ENCODE peak calls at places on chromosomes 1 and 21, in nine cellular contexts. J is pons; M is activated gamma-delta T cell treated with Interleukin-2 at 50 U/mL for 16 hours; Z is heart right ventricle; B is hepatic stellate cell; U is NCI-H146; R is activated effector memory CD4-positive, alpha-beta T cell treated with anti-CD3 and anti-CD28 coated beads, Interleukin-2, amount 50 U/mL, for 16 hours; Q is HEK293T; O is anterior cingulate cortex. T is an unnamed sample.

GRCh38 chr1:30461640-30462039 is 261.7 kb downstream of the MATN1 start:
- DNase-seq in J (no peak), M (no peak), Z (no peak), B (no peak), U (no peak), R (no peak), Q (no peak), O (no peak), T (no peak)

GRCh38 chr1:51236548-51237312 is 657 bp downstream of the RNF11 start:
- DNase-seq in J (peak), M (peak), Z (no peak), B (peak), U (peak), R (peak), Q (peak), O (peak), T (peak)

GRCh38 chr1:25527946-25528595 is 15.3 kb upstream of the LDLRAP1 start:
- DNase-seq in J (no peak), M (no peak), Z (no peak), B (no peak), U (no peak), R (no peak), Q (no peak), O (no peak), T (no peak)

GRCh38 chr1:153968400-153968799 is 698 bp downstream of the CREB3L4 start:
- DNase-seq in J (no peak), M (no peak), Z (no peak), B (no peak), U (peak), R (no peak), Q (no peak), O (no peak), T (no peak)

GRCh38 chr1:181676269-181676668 is 193.0 kb downstream of the CACNA1E start:
- DNase-seq in J (peak), M (no peak), Z (no peak), B (no peak), U (peak), R (no peak), Q (peak), O (no peak), T (peak)

GRCh38 chr1:25461783-25462182 is 31.1 kb downstream of the MACO1 start:
- DNase-seq in J (no peak), M (no peak), Z (no peak), B (no peak), U (no peak), R (no peak), Q (no peak), O (no peak), T (no peak)

GRCh38 chr21:32184059-32184458 is 94.8 kb downstream of the MIS18A start:
- DNase-seq in J (no peak), M (no peak), Z (no peak), B (no peak), U (peak), R (no peak), Q (no peak), O (no peak), T (no peak)

GRCh38 chr1:153610334-153611023 is 2.5 kb downstream of the S100A16 start:
- DNase-seq in J (no peak), M (no peak), Z (no peak), B (no peak), U (no peak), R (no peak), Q (no peak), O (no peak), T (peak)

GRCh38 chr21:32392299-32392879 is 423 bp downstream of the URB1 start:
- DNase-seq in J (no peak), M (no peak), Z (no peak), B (no peak), U (no peak), R (peak), Q (peak), O (no peak), T (peak)

GRCh38 chr21:44005071-44005470 is 7.0 kb upstream of the TRAPPC10 start:
- DNase-seq in J (no peak), M (no peak), Z (no peak), B (no peak), U (no peak), R (no peak), Q (no peak), O (no peak), T (no peak)

GRCh38 chr1:206955476-206956312 is 9.4 kb upstream of the PIGR start:
- DNase-seq in J (no peak), M (no peak), Z (no peak), B (no peak), U (no peak), R (no peak), Q (no peak), O (no peak), T (peak)

GRCh38 chr1:161200992-161201827 is 957 bp upstream of the NDUFS2 start:
- DNase-seq in J (peak), M (no peak), Z (peak), B (peak), U (peak), R (no peak), Q (no peak), O (peak), T (no peak)

GRCh38 chr1:19563336-19564097 is 78.2 kb upstream of the CAPZB start:
- DNase-seq in J (no peak), M (no peak), Z (peak), B (peak), U (no peak), R (no peak), Q (no peak), O (no peak), T (no peak)

GRCh38 chr21:26448751-26449150 is 124.3 kb downstream of the CYYR1 start:
- DNase-seq in J (no peak), M (no peak), Z (no peak), B (peak), U (no peak), R (no peak), Q (no peak), O (no peak), T (no peak)

GRCh38 chr1:27600500-27601175 is 3.3 kb downstream of the AHDC1 start:
- DNase-seq in J (no peak), M (no peak), Z (no peak), B (no peak), U (no peak), R (no peak), Q (peak), O (no peak), T (no peak)

GRCh38 chr21:23660560-23660959 is 1946.7 kb downstream of the MRPL39 start:
- DNase-seq in J (no peak), M (no peak), Z (no peak), B (no peak), U (no peak), R (no peak), Q (no peak), O (no peak), T (no peak)

GRCh38 chr1:201461783-201462441 is 7.1 kb downstream of the PHLDA3 start:
- DNase-seq in J (peak), M (no peak), Z (peak), B (peak), U (no peak), R (no peak), Q (peak), O (peak), T (no peak)

GRCh38 chr1:207822602-207823451 is 71.0 kb downstream of the CD46 start:
- DNase-seq in J (peak), M (peak), Z (peak), B (peak), U (peak), R (peak), Q (peak), O (peak), T (peak)

GRCh38 chr1:89309828-89310227 is 37.2 kb upstream of the GBP5 start:
- DNase-seq in J (no peak), M (no peak), Z (no peak), B (no peak), U (no peak), R (no peak), Q (no peak), O (no peak), T (no peak)

GRCh38 chr1:239731079-239731744 is 344.8 kb downstream of the CHRM3 start:
- DNase-seq in J (no peak), M (no peak), Z (no peak), B (no peak), U (no peak), R (no peak), Q (no peak), O (no peak), T (no peak)

GRCh38 chr1:118302145-118302544 is 117.1 kb upstream of the SPAG17 start:
- DNase-seq in J (peak), M (no peak), Z (no peak), B (no peak), U (no peak), R (no peak), Q (no peak), O (no peak), T (no peak)

GRCh38 chr1:84851839-84852238 is 41.2 kb downstream of the LPAR3 start:
- DNase-seq in J (no peak), M (no peak), Z (no peak), B (peak), U (no peak), R (no peak), Q (no peak), O (no peak), T (no peak)

GRCh38 chr1:85321237-85321964 is 45.0 kb upstream of the BCL10 start:
- DNase-seq in J (no peak), M (no peak), Z (no peak), B (peak), U (no peak), R (no peak), Q (no peak), O (no peak), T (no peak)

GRCh38 chr1:56967900-56968832 is 2.4 kb upstream of the C8B start:
- DNase-seq in J (no peak), M (no peak), Z (peak), B (peak), U (no peak), R (no peak), Q (peak), O (no peak), T (peak)

GRCh38 chr21:14533555-14534400 is 12.3 kb downstream of the SAMSN1 start:
- DNase-seq in J (no peak), M (no peak), Z (no peak), B (no peak), U (no peak), R (peak), Q (no peak), O (no peak), T (peak)

GRCh38 chr1:55302972-55303371 is 87.8 kb upstream of the USP24 start:
- DNase-seq in J (no peak), M (no peak), Z (no peak), B (no peak), U (no peak), R (no peak), Q (no peak), O (no peak), T (no peak)

GRCh38 chr1:206897175-206897574 is at the start of gene IL24:
- DNase-seq in J (no peak), M (no peak), Z (no peak), B (no peak), U (no peak), R (peak), Q (no peak), O (no peak), T (no peak)

GRCh38 chr1:168261390-168261789 is 19.3 kb upstream of the TBX19 start:
- DNase-seq in J (no peak), M (no peak), Z (no peak), B (peak), U (no peak), R (no peak), Q (no peak), O (no peak), T (no peak)

GRCh38 chr1:47934243-47934805 is 62.9 kb downstream of the TRABD2B start:
- DNase-seq in J (no peak), M (no peak), Z (peak), B (no peak), U (no peak), R (no peak), Q (no peak), O (no peak), T (no peak)

GRCh38 chr1:64948216-64948615 is 18.1 kb downstream of the JAK1 start:
- DNase-seq in J (no peak), M (no peak), Z (no peak), B (no peak), U (no peak), R (no peak), Q (no peak), O (no peak), T (no peak)

GRCh38 chr1:174841747-174842146 is 158.0 kb upstream of the CACYBP start:
- DNase-seq in J (no peak), M (no peak), Z (no peak), B (no peak), U (no peak), R (no peak), Q (no peak), O (no peak), T (no peak)